ENCODE peak calls at places on chromosome 13, in four cellular contexts. One of them, this sample, is unnamed.

GRCh38 chr13:113078895-113079720 is 26.5 kb upstream of the F7 start:
- DNase-seq in heart left ventricle: no peak
- DNase-seq in AG09309: no peak
- DNase-seq in DND-41: no peak
- DNase-seq in this sample: no peak

GRCh38 chr13:84994582-84994981 is 804.6 kb downstream of the SLITRK6 start:
- DNase-seq in heart left ventricle: no peak
- DNase-seq in AG09309: no peak
- DNase-seq in DND-41: no peak
- DNase-seq in this sample: no peak

GRCh38 chr13:75505966-75506365 is 24.0 kb upstream of the TBC1D4 start:
- DNase-seq in heart left ventricle: no peak
- DNase-seq in AG09309: no peak
- DNase-seq in DND-41: no peak
- DNase-seq in this sample: no peak

GRCh38 chr13:61751039-61751438 is 335.4 kb upstream of the PCDH20 start:
- DNase-seq in heart left ventricle: no peak
- DNase-seq in AG09309: no peak
- DNase-seq in DND-41: no peak
- DNase-seq in this sample: no peak

GRCh38 chr13:67134322-67135129 is 95.6 kb downstream of the PCDH9 start:
- DNase-seq in heart left ventricle: no peak
- DNase-seq in AG09309: no peak
- DNase-seq in DND-41: peak
- DNase-seq in this sample: peak

GRCh38 chr13:20359335-20359734 is 127.2 kb upstream of the GJB6 start:
- DNase-seq in heart left ventricle: no peak
- DNase-seq in AG09309: peak
- DNase-seq in DND-41: no peak
- DNase-seq in this sample: peak

GRCh38 chr13:110214637-110215036 is 92.3 kb downstream of the COL4A1 start:
- DNase-seq in heart left ventricle: no peak
- DNase-seq in AG09309: peak
- DNase-seq in DND-41: no peak
- DNase-seq in this sample: no peak

GRCh38 chr13:40576369-40576768 is 90.1 kb downstream of the FOXO1 start:
- DNase-seq in heart left ventricle: no peak
- DNase-seq in AG09309: no peak
- DNase-seq in DND-41: no peak
- DNase-seq in this sample: no peak

GRCh38 chr13:33053397-33054066 is 37.3 kb downstream of the KL start:
- DNase-seq in heart left ventricle: no peak
- DNase-seq in AG09309: no peak
- DNase-seq in DND-41: no peak
- DNase-seq in this sample: peak

GRCh38 chr13:85405316-85405897 is 393.8 kb downstream of the SLITRK6 start:
- DNase-seq in heart left ventricle: no peak
- DNase-seq in AG09309: no peak
- DNase-seq in DND-41: no peak
- DNase-seq in this sample: no peak

GRCh38 chr13:98509271-98510155 is 67.4 kb downstream of the STK24 start:
- DNase-seq in heart left ventricle: peak
- DNase-seq in AG09309: peak
- DNase-seq in DND-41: no peak
- DNase-seq in this sample: peak

GRCh38 chr13:40316301-40316700 is 350.1 kb downstream of the FOXO1 start:
- DNase-seq in heart left ventricle: no peak
- DNase-seq in AG09309: no peak
- DNase-seq in DND-41: no peak
- DNase-seq in this sample: no peak

GRCh38 chr13:102286326-102286725 is 115.5 kb downstream of the FGF14 start:
- DNase-seq in heart left ventricle: no peak
- DNase-seq in AG09309: peak
- DNase-seq in DND-41: no peak
- DNase-seq in this sample: peak

GRCh38 chr13:76884167-76884566 is 2.0 kb downstream of the KCTD12 start:
- DNase-seq in heart left ventricle: peak
- DNase-seq in AG09309: no peak
- DNase-seq in DND-41: no peak
- DNase-seq in this sample: peak

GRCh38 chr13:62432906-62433305 is 1017.3 kb upstream of the PCDH20 start:
- DNase-seq in heart left ventricle: no peak
- DNase-seq in AG09309: no peak
- DNase-seq in DND-41: no peak
- DNase-seq in this sample: no peak

GRCh38 chr13:84870190-84870589 is 929.0 kb downstream of the SLITRK6 start:
- DNase-seq in heart left ventricle: no peak
- DNase-seq in AG09309: no peak
- DNase-seq in DND-41: no peak
- DNase-seq in this sample: no peak

GRCh38 chr13:113942591-113943103 is 31.2 kb downstream of the C13orf46 start:
- DNase-seq in heart left ventricle: no peak
- DNase-seq in AG09309: no peak
- DNase-seq in DND-41: no peak
- DNase-seq in this sample: no peak

DNA sequence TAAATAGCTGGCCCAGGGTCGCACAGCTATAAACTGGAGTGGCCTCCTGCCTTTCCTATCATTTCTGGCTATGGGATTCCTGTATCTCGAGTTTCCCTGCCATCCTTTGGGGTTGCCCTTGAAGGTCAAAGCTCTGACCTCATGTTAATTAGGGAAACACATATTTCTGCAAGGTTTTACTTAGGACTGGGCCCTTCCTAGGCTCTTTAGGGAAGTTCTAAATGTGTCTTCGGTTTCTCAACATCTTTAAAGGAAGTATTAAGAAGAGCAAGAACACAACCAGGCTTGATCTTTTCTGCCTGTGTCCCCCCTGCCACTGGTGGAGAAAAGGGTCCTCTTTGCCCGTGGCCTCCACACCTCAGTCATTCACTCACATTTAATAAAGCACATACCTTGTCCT is 10.8 kb downstream of the LCP1 start:
- DNase-seq in heart left ventricle: no peak
- DNase-seq in AG09309: no peak
- DNase-seq in DND-41: no peak
- DNase-seq in this sample: no peak
- H3K4me3 ChIP-seq in heart left ventricle: no peak
- H3K4me3 ChIP-seq in AG09309: no peak
- H3K4me3 ChIP-seq in DND-41: peak
- H3K4me3 ChIP-seq in this sample: no peak

GRCh38 chr13:29453657-29454056 is 141.8 kb downstream of the SLC7A1 start:
- DNase-seq in heart left ventricle: no peak
- DNase-seq in AG09309: no peak
- DNase-seq in DND-41: no peak
- DNase-seq in this sample: no peak

GRCh38 chr13:29452773-29453574 is 142.5 kb downstream of the SLC7A1 start:
- DNase-seq in heart left ventricle: no peak
- DNase-seq in AG09309: no peak
- DNase-seq in DND-41: no peak
- DNase-seq in this sample: peak

GRCh38 chr13:29456419-29456818 is 139.1 kb downstream of the SLC7A1 start:
- DNase-seq in heart left ventricle: no peak
- DNase-seq in AG09309: no peak
- DNase-seq in DND-41: no peak
- DNase-seq in this sample: no peak

GRCh38 chr13:29457299-29457698 is 138.2 kb downstream of the SLC7A1 start:
- DNase-seq in heart left ventricle: no peak
- DNase-seq in AG09309: peak
- DNase-seq in DND-41: no peak
- DNase-seq in this sample: peak

GRCh38 chr13:29454931-29455481 is 140.5 kb downstream of the SLC7A1 start:
- DNase-seq in heart left ventricle: no peak
- DNase-seq in AG09309: no peak
- DNase-seq in DND-41: no peak
- DNase-seq in this sample: no peak
- TF ChIP-seq CTCF in heart left ventricle: no peak
- TF ChIP-seq CTCF in AG09309: peak
- TF ChIP-seq CTCF in DND-41: peak
- TF ChIP-seq CTCF in this sample: peak

DNA sequence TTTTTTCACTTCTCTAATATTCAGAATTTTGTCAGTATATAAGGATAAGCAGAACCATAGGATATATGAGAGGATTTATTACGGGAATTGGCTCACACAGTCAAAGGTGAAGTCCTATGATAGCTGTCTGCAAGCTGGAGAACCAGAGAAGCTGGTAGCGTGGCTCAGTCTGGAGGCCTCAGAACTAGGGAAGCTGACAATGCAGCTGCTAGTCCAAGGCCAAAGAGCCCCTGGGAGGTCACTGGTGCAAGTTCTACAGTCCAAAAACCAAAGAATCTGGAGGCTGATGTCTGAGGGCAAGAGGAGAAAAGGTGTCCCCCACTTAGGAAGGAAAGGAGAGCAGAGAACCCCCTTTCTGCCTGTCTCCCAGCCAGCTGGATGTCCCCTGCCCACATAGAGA is 114.4 kb downstream of the RNF17 start:
- DNase-seq in heart left ventricle: no peak
- DNase-seq in AG09309: no peak
- DNase-seq in DND-41: no peak
- DNase-seq in this sample: no peak
- H3K4me3 ChIP-seq in heart left ventricle: no peak
- H3K4me3 ChIP-seq in AG09309: no peak
- H3K4me3 ChIP-seq in DND-41: no peak
- H3K4me3 ChIP-seq in this sample: no peak

DNA sequence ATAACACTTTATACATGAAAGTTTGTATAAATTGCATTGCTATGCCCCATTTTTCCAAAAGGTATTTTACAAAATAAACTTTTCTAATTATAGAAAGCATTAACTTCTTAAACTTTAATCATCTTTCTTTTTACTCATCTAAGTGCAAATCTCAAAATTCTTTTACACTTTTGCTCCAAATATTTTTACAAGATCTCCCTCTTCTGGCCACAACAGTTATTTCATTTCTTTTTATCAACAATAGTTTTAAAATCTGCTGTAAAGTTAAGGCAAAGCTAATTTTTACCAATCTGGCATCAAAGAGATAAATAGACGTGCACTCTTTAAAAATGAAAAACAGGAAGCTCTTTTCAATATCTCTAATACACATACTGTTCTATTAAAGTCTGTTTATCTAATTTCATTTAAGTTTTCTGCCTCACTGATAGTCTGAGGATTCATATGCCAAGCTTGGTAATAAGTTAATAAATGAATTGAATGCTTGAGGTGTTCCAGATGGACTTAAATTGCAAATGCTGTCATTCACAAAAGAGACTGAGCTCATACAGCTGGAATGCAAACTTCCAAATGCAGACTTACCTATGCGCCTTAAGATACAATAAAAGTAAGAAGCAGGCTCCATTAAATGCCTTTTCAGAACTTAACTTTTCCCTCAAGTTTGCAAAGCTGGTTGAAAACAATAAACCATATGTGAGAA is 583.0 kb upstream of the ATXN8OS start:
- DNase-seq in heart left ventricle: no peak
- DNase-seq in AG09309: no peak
- DNase-seq in DND-41: no peak
- DNase-seq in this sample: no peak
- TF ChIP-seq CTCF in heart left ventricle: peak
- TF ChIP-seq CTCF in AG09309: no peak
- TF ChIP-seq CTCF in DND-41: peak
- TF ChIP-seq CTCF in this sample: no peak

GRCh38 chr13:46660408-46660807 is 107.4 kb downstream of the LRCH1 start:
- DNase-seq in heart left ventricle: no peak
- DNase-seq in AG09309: no peak
- DNase-seq in DND-41: no peak
- DNase-seq in this sample: no peak

GRCh38 chr13:46655727-46656180 is 102.8 kb downstream of the LRCH1 start:
- DNase-seq in heart left ventricle: no peak
- DNase-seq in AG09309: no peak
- DNase-seq in DND-41: no peak
- DNase-seq in this sample: peak

GRCh38 chr13:46659413-46660065 is 106.6 kb downstream of the LRCH1 start:
- DNase-seq in heart left ventricle: no peak
- DNase-seq in AG09309: no peak
- DNase-seq in DND-41: no peak
- DNase-seq in this sample: no peak

GRCh38 chr13:46656786-46657185 is 103.8 kb downstream of the LRCH1 start:
- DNase-seq in heart left ventricle: no peak
- DNase-seq in AG09309: no peak
- DNase-seq in DND-41: no peak
- DNase-seq in this sample: no peak

GRCh38 chr13:46654956-46655726 is 102.2 kb downstream of the LRCH1 start:
- DNase-seq in heart left ventricle: no peak
- DNase-seq in AG09309: no peak
- DNase-seq in DND-41: no peak
- DNase-seq in this sample: no peak
- H3K4me3 ChIP-seq in heart left ventricle: no peak
- H3K4me3 ChIP-seq in AG09309: no peak
- H3K4me3 ChIP-seq in DND-41: no peak
- H3K4me3 ChIP-seq in this sample: no peak

This sample was measured in fibroblast of the aortic adventitia.